ENCODE peak calls at places on chromosome 16, in ten cellular contexts. One of them, this sample, is unnamed.

GRCh38 chr16:30183961-30184429 is 593 bp downstream of the CORO1A start:
- DNase-seq in A673: no peak
- DNase-seq in cardiac fibroblast: no peak
- DNase-seq in HT-29: no peak
- DNase-seq in EL: no peak
- DNase-seq in hepatic stellate cell: no peak
- DNase-seq in stimulated activated CD8-positive, alpha-beta memory T cell treated with anti-CD3 and anti-CD28 coated beads, Interleukin-4, amount 100 ng/mL, for 24 hours: peak
- DNase-seq in NCI-H460: no peak
- DNase-seq in GM19239: peak
- DNase-seq in HCEC 1CT: no peak
- DNase-seq in this sample: no peak

GRCh38 chr16:88352261-88353200 is 30.2 kb upstream of the ZNF469 start:
- DNase-seq in HT-29: no peak
- DNase-seq in hepatic stellate cell: no peak
- DNase-seq in stimulated activated CD8-positive, alpha-beta memory T cell treated with anti-CD3 and anti-CD28 coated beads, Interleukin-4, amount 100 ng/mL, for 24 hours: no peak
- DNase-seq in cardiac fibroblast: peak
- DNase-seq in EL: peak
- DNase-seq in GM19239: no peak
- DNase-seq in NCI-H460: no peak
- DNase-seq in HCEC 1CT: no peak
- DNase-seq in A673: no peak
- DNase-seq in this sample: peak

GRCh38 chr16:64865037-64865696 is 256.7 kb downstream of the CDH11 start:
- DNase-seq in HT-29: no peak
- DNase-seq in GM19239: no peak
- DNase-seq in A673: no peak
- DNase-seq in EL: peak
- DNase-seq in cardiac fibroblast: peak
- DNase-seq in NCI-H460: no peak
- DNase-seq in hepatic stellate cell: no peak
- DNase-seq in stimulated activated CD8-positive, alpha-beta memory T cell treated with anti-CD3 and anti-CD28 coated beads, Interleukin-4, amount 100 ng/mL, for 24 hours: no peak
- DNase-seq in HCEC 1CT: peak
- DNase-seq in this sample: no peak

GRCh38 chr16:66640724-66641314 is 36.3 kb downstream of the CMTM3 start:
- DNase-seq in HCEC 1CT: no peak
- DNase-seq in cardiac fibroblast: no peak
- DNase-seq in hepatic stellate cell: no peak
- DNase-seq in A673: no peak
- DNase-seq in EL: no peak
- DNase-seq in stimulated activated CD8-positive, alpha-beta memory T cell treated with anti-CD3 and anti-CD28 coated beads, Interleukin-4, amount 100 ng/mL, for 24 hours: no peak
- DNase-seq in GM19239: no peak
- DNase-seq in NCI-H460: no peak
- DNase-seq in HT-29: no peak
- DNase-seq in this sample: no peak

GRCh38 chr16:58421529-58421928 is 29.3 kb downstream of the GINS3 start:
- DNase-seq in NCI-H460: no peak
- DNase-seq in A673: no peak
- DNase-seq in EL: peak
- DNase-seq in stimulated activated CD8-positive, alpha-beta memory T cell treated with anti-CD3 and anti-CD28 coated beads, Interleukin-4, amount 100 ng/mL, for 24 hours: no peak
- DNase-seq in cardiac fibroblast: peak
- DNase-seq in HCEC 1CT: no peak
- DNase-seq in hepatic stellate cell: no peak
- DNase-seq in GM19239: no peak
- DNase-seq in HT-29: no peak
- DNase-seq in this sample: peak

GRCh38 chr16:22191966-22192260 is 14.2 kb upstream of the EEF2K start:
- DNase-seq in NCI-H460: no peak
- DNase-seq in GM19239: no peak
- DNase-seq in EL: no peak
- DNase-seq in HCEC 1CT: peak
- DNase-seq in hepatic stellate cell: no peak
- DNase-seq in HT-29: no peak
- DNase-seq in A673: no peak
- DNase-seq in stimulated activated CD8-positive, alpha-beta memory T cell treated with anti-CD3 and anti-CD28 coated beads, Interleukin-4, amount 100 ng/mL, for 24 hours: no peak
- DNase-seq in cardiac fibroblast: no peak
- DNase-seq in this sample: no peak

GRCh38 chr16:49281843-49282642 is 405 bp upstream of the CBLN1 start:
- DNase-seq in NCI-H460: peak
- DNase-seq in EL: peak
- DNase-seq in GM19239: peak
- DNase-seq in HCEC 1CT: no peak
- DNase-seq in A673: peak
- DNase-seq in hepatic stellate cell: peak
- DNase-seq in stimulated activated CD8-positive, alpha-beta memory T cell treated with anti-CD3 and anti-CD28 coated beads, Interleukin-4, amount 100 ng/mL, for 24 hours: peak
- DNase-seq in HT-29: peak
- DNase-seq in cardiac fibroblast: peak
- DNase-seq in this sample: peak

GRCh38 chr16:29663020-29663828 is at the start of gene SPN:
- DNase-seq in HCEC 1CT: no peak
- DNase-seq in A673: no peak
- DNase-seq in EL: no peak
- DNase-seq in GM19239: no peak
- DNase-seq in hepatic stellate cell: no peak
- DNase-seq in HT-29: no peak
- DNase-seq in stimulated activated CD8-positive, alpha-beta memory T cell treated with anti-CD3 and anti-CD28 coated beads, Interleukin-4, amount 100 ng/mL, for 24 hours: no peak
- DNase-seq in cardiac fibroblast: no peak
- DNase-seq in NCI-H460: no peak
- DNase-seq in this sample: no peak

GRCh38 chr16:19344224-19344801 is 58.8 kb downstream of the CLEC19A start:
- DNase-seq in EL: no peak
- DNase-seq in GM19239: no peak
- DNase-seq in NCI-H460: no peak
- DNase-seq in cardiac fibroblast: no peak
- DNase-seq in stimulated activated CD8-positive, alpha-beta memory T cell treated with anti-CD3 and anti-CD28 coated beads, Interleukin-4, amount 100 ng/mL, for 24 hours: no peak
- DNase-seq in A673: no peak
- DNase-seq in HCEC 1CT: no peak
- DNase-seq in hepatic stellate cell: no peak
- DNase-seq in HT-29: no peak
- DNase-seq in this sample: no peak

This sample was measured in breast epithelium.